ENCODE peak calls at places on chromosomes 2 and 18, in nine cellular contexts. One of them, this sample, is unnamed.

GRCh38 chr2:10278029-10278762 is 24.5 kb upstream of the HPCAL1 start:
- DNase-seq in heart left ventricle: peak
- DNase-seq in body of pancreas: peak
- DNase-seq in Peyer's patch: peak
- DNase-seq in gastrocnemius medialis: peak
- DNase-seq in sigmoid colon: peak
- DNase-seq in NB4: peak
- DNase-seq in HCT116: no peak
- DNase-seq in adrenal gland: peak
- DNase-seq in this sample: no peak

GRCh38 chr2:26401739-26402541 is at the start of gene DRC1:
- DNase-seq in heart left ventricle: peak
- DNase-seq in body of pancreas: peak
- DNase-seq in Peyer's patch: peak
- DNase-seq in gastrocnemius medialis: peak
- DNase-seq in sigmoid colon: peak
- DNase-seq in NB4: no peak
- DNase-seq in HCT116: no peak
- DNase-seq in adrenal gland: peak
- DNase-seq in this sample: peak

GRCh38 chr2:120399889-120400240 is 53.9 kb downstream of the INHBB start:
- DNase-seq in heart left ventricle: no peak
- DNase-seq in body of pancreas: no peak
- DNase-seq in Peyer's patch: no peak
- DNase-seq in gastrocnemius medialis: no peak
- DNase-seq in sigmoid colon: no peak
- DNase-seq in NB4: no peak
- DNase-seq in HCT116: no peak
- DNase-seq in adrenal gland: no peak
- DNase-seq in this sample: no peak

GRCh38 chr2:172710584-172711024 is 25.0 kb upstream of the RAPGEF4 start:
- DNase-seq in heart left ventricle: no peak
- DNase-seq in body of pancreas: peak
- DNase-seq in Peyer's patch: no peak
- DNase-seq in gastrocnemius medialis: no peak
- DNase-seq in sigmoid colon: no peak
- DNase-seq in NB4: peak
- DNase-seq in HCT116: no peak
- DNase-seq in adrenal gland: peak
- DNase-seq in this sample: peak

GRCh38 chr2:173676647-173677046 is 288.5 kb downstream of the SP3 start:
- DNase-seq in heart left ventricle: no peak
- DNase-seq in body of pancreas: no peak
- DNase-seq in Peyer's patch: no peak
- DNase-seq in gastrocnemius medialis: no peak
- DNase-seq in sigmoid colon: no peak
- DNase-seq in NB4: peak
- DNase-seq in HCT116: no peak
- DNase-seq in adrenal gland: no peak
- DNase-seq in this sample: no peak

GRCh38 chr2:19868705-19869550 is 32.9 kb downstream of the TTC32 start:
- DNase-seq in heart left ventricle: peak
- DNase-seq in body of pancreas: peak
- DNase-seq in Peyer's patch: peak
- DNase-seq in gastrocnemius medialis: no peak
- DNase-seq in sigmoid colon: peak
- DNase-seq in NB4: peak
- DNase-seq in HCT116: no peak
- DNase-seq in adrenal gland: no peak
- DNase-seq in this sample: peak

GRCh38 chr2:55430536-55430935 is 10.9 kb upstream of the CCDC88A start:
- DNase-seq in heart left ventricle: no peak
- DNase-seq in body of pancreas: no peak
- DNase-seq in Peyer's patch: no peak
- DNase-seq in gastrocnemius medialis: no peak
- DNase-seq in sigmoid colon: no peak
- DNase-seq in NB4: no peak
- DNase-seq in HCT116: no peak
- DNase-seq in adrenal gland: no peak
- DNase-seq in this sample: no peak

GRCh38 chr2:224938670-224939309 is 103.5 kb downstream of the DOCK10 start:
- DNase-seq in heart left ventricle: peak
- DNase-seq in body of pancreas: no peak
- DNase-seq in Peyer's patch: no peak
- DNase-seq in gastrocnemius medialis: no peak
- DNase-seq in sigmoid colon: no peak
- DNase-seq in NB4: no peak
- DNase-seq in HCT116: no peak
- DNase-seq in adrenal gland: no peak
- DNase-seq in this sample: no peak

GRCh38 chr2:64268330-64268729 is 124.1 kb upstream of the PELI1 start:
- DNase-seq in heart left ventricle: no peak
- DNase-seq in body of pancreas: no peak
- DNase-seq in Peyer's patch: no peak
- DNase-seq in gastrocnemius medialis: no peak
- DNase-seq in sigmoid colon: no peak
- DNase-seq in NB4: no peak
- DNase-seq in HCT116: no peak
- DNase-seq in adrenal gland: no peak
- DNase-seq in this sample: no peak

GRCh38 chr18:26133652-26134051 is at the start of gene PSMA8:
- DNase-seq in heart left ventricle: peak
- DNase-seq in body of pancreas: peak
- DNase-seq in Peyer's patch: no peak
- DNase-seq in gastrocnemius medialis: no peak
- DNase-seq in sigmoid colon: no peak
- DNase-seq in NB4: no peak
- DNase-seq in HCT116: no peak
- DNase-seq in adrenal gland: peak
- DNase-seq in this sample: peak

GRCh38 chr2:34475141-34475540 is 876.0 kb upstream of the FAM98A start:
- DNase-seq in heart left ventricle: no peak
- DNase-seq in body of pancreas: no peak
- DNase-seq in Peyer's patch: no peak
- DNase-seq in gastrocnemius medialis: no peak
- DNase-seq in sigmoid colon: no peak
- DNase-seq in NB4: no peak
- DNase-seq in HCT116: no peak
- DNase-seq in adrenal gland: no peak
- DNase-seq in this sample: no peak

GRCh38 chr2:17610521-17610920 is 70.0 kb downstream of the VSNL1 start:
- DNase-seq in heart left ventricle: peak
- DNase-seq in body of pancreas: no peak
- DNase-seq in Peyer's patch: no peak
- DNase-seq in gastrocnemius medialis: no peak
- DNase-seq in sigmoid colon: no peak
- DNase-seq in NB4: no peak
- DNase-seq in HCT116: no peak
- DNase-seq in adrenal gland: peak
- DNase-seq in this sample: no peak

GRCh38 chr2:47562548-47562947 is 159.6 kb downstream of the MSH2 start:
- DNase-seq in heart left ventricle: no peak
- DNase-seq in body of pancreas: no peak
- DNase-seq in Peyer's patch: no peak
- DNase-seq in gastrocnemius medialis: no peak
- DNase-seq in sigmoid colon: no peak
- DNase-seq in NB4: no peak
- DNase-seq in HCT116: no peak
- DNase-seq in adrenal gland: no peak
- DNase-seq in this sample: no peak

DNA sequence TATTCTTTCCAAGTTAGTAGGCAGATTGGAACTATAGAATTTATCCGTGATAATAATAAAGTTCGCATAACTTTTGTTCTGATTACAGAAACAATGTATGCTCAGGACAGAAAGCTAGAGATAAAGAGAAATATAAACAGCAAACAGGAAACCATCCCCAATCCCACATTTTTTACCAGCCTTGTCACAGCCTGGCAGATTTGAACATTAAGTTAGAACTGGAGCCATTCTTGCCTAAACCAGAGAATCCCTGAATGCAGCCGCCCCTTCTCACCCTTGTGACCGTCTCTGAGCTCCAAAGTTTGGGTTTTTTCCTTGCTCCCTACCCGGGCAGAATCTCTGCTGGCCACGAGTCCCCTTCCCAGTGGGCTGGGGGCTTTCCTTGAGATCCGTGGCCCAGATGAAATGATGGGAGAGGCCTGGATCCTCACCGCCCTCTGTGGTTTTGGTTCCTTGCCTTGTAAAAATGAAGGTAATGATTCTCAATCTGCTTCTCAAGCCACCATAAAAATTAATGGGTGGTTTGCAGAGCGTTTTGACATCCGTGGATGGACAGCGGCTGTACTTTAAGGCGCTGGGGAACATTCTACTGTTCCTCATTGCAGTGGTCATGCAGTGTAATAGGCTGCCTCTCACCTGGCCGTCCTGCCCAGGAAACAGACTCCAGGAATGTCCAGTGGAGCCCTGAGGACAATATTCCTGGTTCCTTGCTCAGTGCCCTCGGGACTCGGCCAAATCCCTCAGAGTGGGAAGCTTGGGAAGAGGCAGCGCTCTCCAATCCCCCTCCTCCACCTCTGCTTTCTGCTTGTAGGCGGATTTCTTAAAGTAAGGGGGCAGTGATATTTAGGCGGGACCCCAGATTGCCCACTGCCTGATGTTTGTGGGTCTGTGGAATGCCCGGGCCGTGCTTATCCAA is 1.6 kb downstream of the SH3BP4 start:
- DNase-seq in heart left ventricle: no peak
- DNase-seq in body of pancreas: peak
- DNase-seq in Peyer's patch: no peak
- DNase-seq in gastrocnemius medialis: no peak
- DNase-seq in sigmoid colon: peak
- DNase-seq in NB4: no peak
- DNase-seq in HCT116: no peak
- DNase-seq in adrenal gland: no peak
- DNase-seq in this sample: no peak
- TF ChIP-seq POLR2A in heart left ventricle: no peak
- TF ChIP-seq POLR2A in body of pancreas: peak
- TF ChIP-seq POLR2A in Peyer's patch: no peak
- TF ChIP-seq POLR2A in gastrocnemius medialis: no peak
- TF ChIP-seq POLR2A in sigmoid colon: no peak
- TF ChIP-seq POLR2A in NB4: no peak
- TF ChIP-seq POLR2A in HCT116: no peak
- TF ChIP-seq POLR2A in adrenal gland: no peak
- TF ChIP-seq POLR2A in this sample: no peak

GRCh38 chr2:61017556-61018318 is at the start of the genes PEX13 and PUS10:
- DNase-seq in heart left ventricle: peak
- DNase-seq in body of pancreas: peak
- DNase-seq in Peyer's patch: peak
- DNase-seq in gastrocnemius medialis: peak
- DNase-seq in sigmoid colon: peak
- DNase-seq in NB4: peak
- DNase-seq in HCT116: peak
- DNase-seq in adrenal gland: peak
- DNase-seq in this sample: peak
- TF ChIP-seq POLR2A in heart left ventricle: peak
- TF ChIP-seq POLR2A in body of pancreas: peak
- TF ChIP-seq POLR2A in Peyer's patch: peak
- TF ChIP-seq POLR2A in gastrocnemius medialis: peak
- TF ChIP-seq POLR2A in sigmoid colon: peak
- TF ChIP-seq POLR2A in NB4: peak
- TF ChIP-seq POLR2A in HCT116: no peak
- TF ChIP-seq POLR2A in adrenal gland: peak
- TF ChIP-seq POLR2A in this sample: peak

GRCh38 chr2:1625281-1626001 is 118.9 kb downstream of the PXDN start:
- DNase-seq in heart left ventricle: peak
- DNase-seq in body of pancreas: no peak
- DNase-seq in Peyer's patch: peak
- DNase-seq in gastrocnemius medialis: peak
- DNase-seq in sigmoid colon: peak
- DNase-seq in NB4: no peak
- DNase-seq in HCT116: peak
- DNase-seq in adrenal gland: no peak
- DNase-seq in this sample: no peak
- TF ChIP-seq POLR2A in heart left ventricle: no peak
- TF ChIP-seq POLR2A in body of pancreas: no peak
- TF ChIP-seq POLR2A in Peyer's patch: no peak
- TF ChIP-seq POLR2A in gastrocnemius medialis: no peak
- TF ChIP-seq POLR2A in sigmoid colon: no peak
- TF ChIP-seq POLR2A in NB4: no peak
- TF ChIP-seq POLR2A in HCT116: no peak
- TF ChIP-seq POLR2A in adrenal gland: no peak
- TF ChIP-seq POLR2A in this sample: no peak

GRCh38 chr18:69949538-69949936 is 1.9 kb upstream of the CD226 start:
- DNase-seq in heart left ventricle: no peak
- DNase-seq in body of pancreas: no peak
- DNase-seq in Peyer's patch: no peak
- DNase-seq in gastrocnemius medialis: no peak
- DNase-seq in sigmoid colon: no peak
- DNase-seq in NB4: no peak
- DNase-seq in HCT116: no peak
- DNase-seq in adrenal gland: no peak
- DNase-seq in this sample: no peak

GRCh38 chr18:69946608-69947155 is 991 bp downstream of the CD226 start:
- DNase-seq in heart left ventricle: no peak
- DNase-seq in body of pancreas: no peak
- DNase-seq in Peyer's patch: no peak
- DNase-seq in gastrocnemius medialis: no peak
- DNase-seq in sigmoid colon: no peak
- DNase-seq in NB4: no peak
- DNase-seq in HCT116: no peak
- DNase-seq in adrenal gland: no peak
- DNase-seq in this sample: no peak

GRCh38 chr18:69948919-69949537 is 1.4 kb upstream of the CD226 start:
- DNase-seq in heart left ventricle: peak
- DNase-seq in body of pancreas: no peak
- DNase-seq in Peyer's patch: no peak
- DNase-seq in gastrocnemius medialis: peak
- DNase-seq in sigmoid colon: peak
- DNase-seq in NB4: peak
- DNase-seq in HCT116: no peak
- DNase-seq in adrenal gland: peak
- DNase-seq in this sample: no peak

GRCh38 chr18:69945220-69946114 is 2.2 kb downstream of the CD226 start:
- DNase-seq in heart left ventricle: no peak
- DNase-seq in body of pancreas: no peak
- DNase-seq in Peyer's patch: no peak
- DNase-seq in gastrocnemius medialis: no peak
- DNase-seq in sigmoid colon: no peak
- DNase-seq in NB4: no peak
- DNase-seq in HCT116: no peak
- DNase-seq in adrenal gland: no peak
- DNase-seq in this sample: no peak

DNA sequence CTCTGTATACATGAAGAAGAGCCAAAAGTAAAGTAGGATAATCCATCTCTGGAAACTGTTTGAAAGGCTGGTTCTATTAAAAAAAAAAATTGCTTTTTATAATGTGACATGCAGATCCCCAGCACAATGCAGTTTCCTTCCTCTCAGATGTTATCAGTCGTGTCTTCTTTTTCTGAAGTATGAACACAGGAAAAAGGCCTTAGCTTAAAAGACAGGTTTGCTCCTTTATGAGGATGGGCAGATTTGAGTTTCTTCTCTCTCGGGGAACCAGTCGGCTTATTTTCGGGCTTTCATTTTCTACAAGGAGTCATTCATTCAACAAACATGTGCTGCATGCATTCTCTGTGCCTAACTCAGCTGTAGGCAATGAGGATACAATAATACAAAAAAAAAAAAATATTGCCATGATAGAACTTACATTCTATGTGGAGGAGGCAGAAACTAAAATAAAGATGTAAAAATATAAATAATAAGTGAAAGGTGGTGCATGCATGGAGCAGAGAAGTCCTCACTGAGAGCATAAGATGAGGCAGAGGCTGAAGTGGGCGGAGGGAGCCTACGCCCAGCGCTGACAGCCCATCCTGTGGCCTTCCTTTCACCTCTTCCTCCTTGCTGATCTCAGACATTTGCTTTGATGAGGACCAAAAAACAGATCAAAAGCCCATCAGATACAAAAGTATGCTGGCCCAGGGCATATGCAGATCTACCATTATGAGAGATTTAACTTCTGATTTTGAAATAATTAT is at the start of gene CD226:
- DNase-seq in heart left ventricle: no peak
- DNase-seq in body of pancreas: no peak
- DNase-seq in Peyer's patch: no peak
- DNase-seq in gastrocnemius medialis: no peak
- DNase-seq in sigmoid colon: no peak
- DNase-seq in NB4: no peak
- DNase-seq in HCT116: no peak
- DNase-seq in adrenal gland: no peak
- DNase-seq in this sample: no peak
- TF ChIP-seq POLR2A in heart left ventricle: no peak
- TF ChIP-seq POLR2A in body of pancreas: no peak
- TF ChIP-seq POLR2A in Peyer's patch: no peak
- TF ChIP-seq POLR2A in gastrocnemius medialis: no peak
- TF ChIP-seq POLR2A in sigmoid colon: no peak
- TF ChIP-seq POLR2A in NB4: no peak
- TF ChIP-seq POLR2A in HCT116: no peak
- TF ChIP-seq POLR2A in adrenal gland: no peak
- TF ChIP-seq POLR2A in this sample: no peak